ENCODE peak calls at places on chromosome 10, in nine cellular contexts. K is K562, B is sigmoid colon, L is AG10803, Z is cardiac muscle cell, R is astrocyte of the spinal cord, H is brain microvascular endothelial cell, I is WTC11, P is gastrocnemius medialis. D is an unnamed sample.

GRCh38 chr10:68601490-68602265 is 41.5 kb downstream of the TET1 start:
- DNase-seq in K (no peak), B (no peak), L (no peak), Z (no peak), R (no peak), H (no peak), I (no peak), P (no peak), D (no peak)

GRCh38 chr10:67763499-67764011 is 67.6 kb upstream of the CTNNA3 start:
- DNase-seq in K (peak; percentile 29), B (peak; percentile 87), L (peak; percentile 39), Z (peak; percentile 73), R (peak; percentile 70), H (peak; percentile 25), I (peak; percentile 67), P (peak; percentile 37), D (peak; percentile 72)

GRCh38 chr10:35834916-35835499 is 192.9 kb upstream of the FZD8 start:
- DNase-seq in K (no peak), B (no peak), L (no peak), Z (no peak), R (no peak), H (no peak), I (no peak), P (no peak), D (no peak)

GRCh38 chr10:85851300-85851699 is 515.3 kb downstream of the GRID1 start:
- DNase-seq in K (no peak), B (no peak), L (no peak), Z (no peak), R (peak; percentile 58), H (peak; percentile 56), I (no peak), P (no peak), D (no peak)

GRCh38 chr10:24695452-24695851 is 28.2 kb downstream of the ARHGAP21 start:
- DNase-seq in K (no peak), B (no peak), L (no peak), Z (no peak), R (no peak), H (no peak), I (no peak), P (no peak), D (no peak)

GRCh38 chr10:63197304-63198092 is 64.4 kb downstream of the NRBF2 start:
- DNase-seq in K (no peak), B (no peak), L (peak; percentile 86), Z (no peak), R (peak; percentile 91), H (peak; percentile 56), I (no peak), P (no peak), D (no peak)

GRCh38 chr10:79995979-79996629 is 47.2 kb upstream of the SFTPD start:
- DNase-seq in K (no peak), B (no peak), L (no peak), Z (no peak), R (no peak), H (no peak), I (no peak), P (no peak), D (no peak)

GRCh38 chr10:90407116-90407515 is 450.7 kb downstream of the HTR7 start:
- DNase-seq in K (no peak), B (no peak), L (no peak), Z (no peak), R (peak; percentile 41), H (peak; percentile 87), I (no peak), P (no peak), D (no peak)

GRCh38 chr10:10850227-10850626 is 167.4 kb upstream of the CELF2 start:
- DNase-seq in K (no peak), B (no peak), L (no peak), Z (no peak), R (no peak), H (no peak), I (no peak), P (no peak), D (no peak)

GRCh38 chr10:52571516-52572182 is 200.9 kb downstream of the MBL2 start:
- DNase-seq in K (no peak), B (no peak), L (no peak), Z (no peak), R (no peak), H (no peak), I (no peak), P (no peak), D (no peak)

GRCh38 chr10:24643679-24644209 is 79.9 kb downstream of the ARHGAP21 start:
- DNase-seq in K (no peak), B (no peak), L (no peak), Z (no peak), R (no peak), H (no peak), I (no peak), P (no peak), D (no peak)

GRCh38 chr10:25556457-25556856 is 377.6 kb upstream of the MYO3A start:
- DNase-seq in K (no peak), B (no peak), L (no peak), Z (no peak), R (peak; percentile 93), H (no peak), I (no peak), P (no peak), D (no peak)

GRCh38 chr10:17077251-17077904 is 52.2 kb downstream of the CUBN start:
- DNase-seq in K (peak; percentile 10), B (no peak), L (peak; percentile 73), Z (no peak), R (no peak), H (no peak), I (no peak), P (no peak), D (no peak)

GRCh38 chr10:88152720-88153119 is 289.3 kb downstream of the PTEN start:
- DNase-seq in K (no peak), B (no peak), L (peak; percentile 99), Z (no peak), R (peak; percentile 86), H (peak; percentile 90), I (no peak), P (no peak), D (peak; percentile 63)

GRCh38 chr10:5449823-5450222 is 37.5 kb downstream of the NET1 start:
- DNase-seq in K (peak; percentile 39), B (no peak), L (peak; percentile 81), Z (no peak), R (peak; percentile 73), H (peak; percentile 69), I (no peak), P (no peak), D (no peak)

DNA sequence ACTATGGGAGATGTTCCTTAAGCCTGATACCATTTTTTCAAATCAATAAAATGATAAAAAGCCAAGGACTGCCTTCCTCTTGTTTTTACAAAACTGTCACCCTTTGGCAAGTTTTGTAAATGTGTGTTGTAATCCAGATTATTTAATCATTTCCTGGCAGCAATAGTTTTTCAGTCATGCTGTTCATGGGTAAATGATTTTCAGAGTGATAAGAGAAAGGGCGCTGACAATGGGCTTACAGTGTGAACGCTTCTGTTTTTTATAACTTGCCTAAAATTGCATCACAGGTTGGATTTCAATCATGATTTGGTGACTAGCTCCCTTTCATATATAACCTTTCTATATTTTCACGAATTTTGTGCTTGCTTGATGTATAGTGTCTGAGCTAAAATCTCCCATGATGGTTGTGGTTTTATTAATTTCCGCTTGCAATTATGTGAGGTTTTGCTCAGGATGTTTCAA is 19.0 kb upstream of the DMBT1 start:
- DNase-seq in K (no peak), B (no peak), L (peak; percentile 5), Z (no peak), R (no peak), H (no peak), I (no peak), P (no peak), D (no peak)
- TF ChIP-seq CTCF in K (no peak), B (no peak), L (no peak), Z (no peak), R (no peak), H (no peak), I (no peak), P (no peak), D (no peak)

GRCh38 chr10:76902949-76903348 is 734.7 kb downstream of the KCNMA1 start:
- DNase-seq in K (no peak), B (no peak), L (no peak), Z (peak; percentile 84), R (no peak), H (no peak), I (peak; percentile 80), P (no peak), D (no peak)
- TF ChIP-seq CTCF in K (peak; percentile 56), B (no peak), L (no peak), Z (peak; percentile 47), R (peak; percentile 42), H (peak; percentile 67), I (peak; percentile 27), P (no peak), D (no peak)

DNA sequence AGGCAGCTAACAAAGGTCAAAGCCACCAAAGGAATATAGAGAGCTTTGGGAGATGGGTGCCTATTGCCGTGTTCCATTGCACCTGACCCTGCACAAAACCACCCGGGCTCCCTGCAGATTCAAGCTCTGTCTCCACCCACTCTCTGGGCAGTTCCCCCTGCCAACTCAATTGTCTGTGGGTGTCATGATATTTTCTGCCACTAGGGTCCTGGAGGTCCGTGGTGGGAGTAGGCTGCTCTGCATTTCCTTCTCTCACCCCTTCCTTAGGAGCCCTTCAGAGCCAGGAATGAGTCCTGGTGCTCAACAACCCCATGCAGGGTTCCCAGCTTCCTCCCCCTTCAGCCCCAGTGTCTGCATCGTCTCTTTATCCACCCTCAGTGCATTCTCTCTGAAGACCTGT is 34.1 kb downstream of the PNLIPRP2 start:
- DNase-seq in K (peak; percentile 20), B (no peak), L (no peak), Z (no peak), R (no peak), H (no peak), I (peak; percentile 32), P (no peak), D (no peak)
- TF ChIP-seq CTCF in K (peak; percentile 36), B (no peak), L (peak; percentile 5), Z (peak; percentile 21), R (peak; percentile 10), H (peak; percentile 40), I (peak; percentile 31), P (no peak), D (no peak)

GRCh38 chr10:130484131-130484911 is 348.1 kb downstream of the GLRX3 start:
- DNase-seq in K (no peak), B (peak; percentile 49), L (no peak), Z (no peak), R (no peak), H (no peak), I (no peak), P (no peak), D (no peak)

GRCh38 chr10:130485241-130485957 is 349.2 kb downstream of the GLRX3 start:
- DNase-seq in K (no peak), B (peak; percentile 46), L (no peak), Z (no peak), R (no peak), H (no peak), I (no peak), P (no peak), D (no peak)

GRCh38 chr10:130487562-130487961 is 351.4 kb downstream of the GLRX3 start:
- DNase-seq in K (no peak), B (peak; percentile 24), L (no peak), Z (no peak), R (no peak), H (no peak), I (no peak), P (no peak), D (no peak)

GRCh38 chr10:130485958-130486680 is 349.9 kb downstream of the GLRX3 start:
- DNase-seq in K (no peak), B (peak; percentile 43), L (no peak), Z (no peak), R (no peak), H (no peak), I (no peak), P (no peak), D (no peak)

DNA sequence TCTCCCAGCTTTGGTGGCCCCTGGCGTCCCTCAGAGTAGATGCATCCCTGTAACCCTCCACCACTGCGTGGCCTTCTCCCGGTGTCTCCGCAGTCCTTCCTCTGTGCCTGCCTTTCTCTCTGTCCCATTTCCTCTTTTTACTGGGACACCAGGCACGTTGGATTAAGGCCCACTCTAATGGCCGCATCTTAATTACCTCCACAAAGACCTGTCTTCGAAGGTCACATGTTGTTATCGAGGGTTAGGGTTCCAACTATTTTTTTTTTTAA is 348.7 kb downstream of the GLRX3 start:
- DNase-seq in K (no peak), B (peak; percentile 48), L (no peak), Z (no peak), R (no peak), H (no peak), I (no peak), P (no peak), D (no peak)
- TF ChIP-seq CTCF in K (no peak), B (no peak), L (no peak), Z (no peak), R (no peak), H (no peak), I (no peak), P (no peak), D (no peak)

D was measured in GM10248.